ENCODE peak calls at places on chromosomes 5 and 9, in five cellular contexts. Y is fibroblast of mammary gland, N is hepatocyte, B is ovary, P is uterus. V is an unnamed sample.

GRCh38 chr5:95217351-95217750 is 67.5 kb downstream of the MCTP1 start:
- DNase-seq in Y (no peak), N (no peak), P (no peak), B (no peak), V (no peak)

GRCh38 chr9:18461496-18461895 is 12.5 kb upstream of the ADAMTSL1 start:
- DNase-seq in P (no peak), Y (no peak), N (no peak), B (no peak), V (no peak)

GRCh38 chr9:115035872-115036612 is 81.9 kb downstream of the TNC start:
- DNase-seq in N (peak; percentile 27), P (no peak), Y (peak; percentile 73), B (no peak), V (no peak)

GRCh38 chr5:122565331-122565730 is 209.5 kb upstream of the SNX2 start:
- DNase-seq in Y (no peak), B (no peak), P (no peak), N (peak; percentile 22), V (no peak)

GRCh38 chr5:88760512-88760911 is 122.5 kb downstream of the MEF2C start:
- DNase-seq in N (peak; percentile 7), Y (no peak), P (no peak), B (no peak), V (no peak)

GRCh38 chr5:14221768-14222167 is 78.6 kb downstream of the TRIO start:
- DNase-seq in N (no peak), P (no peak), B (no peak), Y (no peak), V (no peak)

GRCh38 chr5:30804739-30805313 is 388.7 kb upstream of the CDH6 start:
- DNase-seq in Y (no peak), N (peak; percentile 10), B (no peak), P (no peak), V (no peak)

GRCh38 chr5:125235995-125236394 is 489.6 kb upstream of the ZNF608 start:
- DNase-seq in P (no peak), N (no peak), B (no peak), Y (no peak), V (no peak)

GRCh38 chr5:13985736-13986418 is 41.4 kb upstream of the DNAH5 start:
- DNase-seq in N (no peak), P (no peak), B (no peak), Y (peak; percentile 90), V (no peak)

GRCh38 chr5:179343021-179343781 is 2.1 kb downstream of the ADAMTS2 start:
- DNase-seq in B (no peak), Y (no peak), P (no peak), N (no peak), V (no peak)

GRCh38 chr5:179345179-179345428 is 157 bp downstream of the ADAMTS2 start:
- DNase-seq in Y (no peak), N (no peak), P (no peak), B (no peak), V (no peak)

GRCh38 chr5:179345429-179346321 is at the start of gene ADAMTS2:
- DNase-seq in Y (peak; percentile 61), N (peak; percentile 77), P (peak; percentile 77), B (peak; percentile 79), V (no peak)

GRCh38 chr5:179343902-179344300 is 1.4 kb downstream of the ADAMTS2 start:
- DNase-seq in Y (peak; percentile 58), B (peak; percentile 52), P (no peak), N (peak; percentile 67), V (no peak)

DNA sequence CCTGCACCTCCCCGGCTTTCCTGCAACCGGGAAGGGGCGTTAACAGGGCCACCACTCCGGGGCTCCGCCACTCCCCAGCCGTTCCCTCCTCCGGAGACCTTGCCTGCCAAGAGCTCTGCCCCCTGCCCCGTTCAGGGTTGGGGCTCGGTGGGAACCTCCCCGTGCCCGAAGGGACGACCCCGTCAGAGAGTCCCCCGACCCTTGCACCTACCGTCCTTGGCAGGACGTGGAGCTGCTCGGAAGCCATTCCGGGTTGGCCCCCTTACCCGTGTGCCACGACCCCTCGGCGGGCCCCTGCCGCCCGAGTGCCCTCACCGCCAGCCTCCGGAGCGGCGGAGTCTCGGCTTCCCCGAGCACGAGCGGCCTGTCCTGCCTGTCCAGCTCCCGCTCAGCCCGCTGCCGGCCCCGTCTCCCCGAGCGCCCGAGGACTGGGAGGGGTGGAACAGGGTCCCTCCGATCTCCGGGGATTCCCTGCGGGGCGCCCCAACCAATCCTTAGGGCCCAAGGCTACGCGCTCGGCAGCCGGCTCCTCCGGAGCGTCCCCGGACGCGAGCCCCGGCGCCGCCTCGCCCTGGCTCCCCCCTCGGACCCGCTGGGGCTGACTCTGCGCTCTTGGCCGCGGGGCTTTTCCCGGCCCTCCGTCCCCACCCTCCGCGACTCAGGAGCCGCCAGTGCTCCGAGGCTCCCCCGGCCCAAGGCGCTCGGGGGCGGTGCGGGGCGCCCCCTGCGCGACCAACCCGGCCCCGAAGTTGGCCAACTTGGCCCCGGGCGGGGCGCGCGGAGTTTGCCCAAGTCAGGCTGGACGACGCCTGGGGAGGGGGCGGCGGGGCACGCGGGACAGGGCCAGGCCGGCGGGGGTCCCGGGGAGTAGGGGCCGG is 721 bp downstream of the ADAMTS2 start:
- DNase-seq in P (no peak), Y (peak; percentile 31), N (peak; percentile 33), B (peak; percentile 44), V (no peak)
- TF ChIP-seq CTCF in P (no peak), Y (no peak), N (no peak), B (no peak), V (peak; percentile 7)

DNA sequence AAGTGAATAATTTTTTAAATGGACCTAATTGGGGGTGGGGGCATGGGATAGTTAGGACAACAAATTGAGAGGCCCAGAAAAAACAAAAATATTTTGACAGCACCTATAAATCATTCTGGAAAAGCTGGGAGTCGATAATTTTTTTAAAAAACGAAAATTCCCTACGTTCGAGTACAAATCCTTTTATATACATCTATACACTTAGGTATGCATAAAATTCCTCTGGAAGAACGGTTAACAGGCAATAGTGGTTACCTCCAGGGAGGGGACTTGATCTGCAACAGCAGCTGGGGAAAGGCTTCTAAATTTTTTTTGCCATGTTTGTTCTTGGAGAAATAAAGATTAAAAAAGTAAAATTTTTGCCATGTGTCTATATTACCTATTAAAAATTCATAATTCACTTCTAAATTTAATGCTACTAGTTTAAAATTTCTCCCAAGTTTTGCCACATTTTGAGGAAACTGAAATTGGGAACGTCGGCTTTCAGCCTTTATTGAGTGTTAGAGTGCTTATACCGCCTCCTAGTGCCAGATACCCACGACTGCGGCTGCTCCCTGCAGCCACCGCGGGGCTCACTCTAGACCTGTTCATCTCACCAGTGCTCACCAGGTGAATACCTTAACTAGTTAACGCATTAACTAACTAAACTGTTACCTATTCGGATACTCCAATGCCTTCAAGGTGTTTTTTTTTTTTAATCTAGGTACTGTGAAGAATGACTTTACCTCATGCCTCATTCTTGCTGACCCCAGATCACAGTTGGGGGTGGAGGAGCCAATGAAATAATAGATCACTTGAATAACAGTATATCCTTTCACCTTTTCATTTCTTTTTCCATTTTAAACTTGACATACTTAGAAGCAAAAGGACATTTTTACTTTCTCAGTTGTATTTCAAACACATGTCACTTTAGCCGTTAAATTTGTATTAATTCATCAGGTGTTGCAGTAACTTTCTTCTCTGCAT is 1.8 kb upstream of the BHMT start:
- DNase-seq in Y (no peak), P (no peak), N (peak; percentile 34), B (no peak), V (no peak)
- TF ChIP-seq CTCF in Y (peak; percentile 49), P (no peak), N (peak; percentile 41), B (no peak), V (no peak)

GRCh38 chr9:16918920-16919319 is 48.5 kb upstream of the BNC2 start:
- DNase-seq in P (no peak), B (no peak), Y (no peak), N (no peak), V (no peak)
- TF ChIP-seq CTCF in P (no peak), B (no peak), Y (no peak), N (no peak), V (no peak)

DNA sequence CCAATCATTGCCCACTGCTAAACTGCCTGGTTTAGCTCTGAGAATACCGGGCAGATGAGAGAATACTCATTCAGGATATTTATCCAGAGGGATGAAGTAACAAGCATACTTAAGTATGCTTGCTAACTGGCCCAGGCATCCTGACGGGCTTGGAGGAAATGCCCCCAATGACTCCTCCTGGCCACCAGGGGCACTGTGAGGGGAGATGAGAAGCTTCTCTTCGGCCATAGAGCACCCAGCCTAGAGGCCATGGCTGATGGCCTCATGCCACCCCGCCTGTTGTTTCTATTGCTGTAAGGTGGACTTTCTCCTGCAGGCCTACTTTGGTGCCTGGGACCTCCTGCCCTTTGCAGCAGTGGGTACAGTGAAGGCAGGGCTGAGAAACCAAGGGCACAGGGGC is 134.5 kb upstream of the FSTL4 start:
- DNase-seq in Y (no peak), N (no peak), B (no peak), P (no peak), V (peak; percentile 50)
- TF ChIP-seq CTCF in Y (peak; percentile 11), N (no peak), B (no peak), P (no peak), V (no peak)

DNA sequence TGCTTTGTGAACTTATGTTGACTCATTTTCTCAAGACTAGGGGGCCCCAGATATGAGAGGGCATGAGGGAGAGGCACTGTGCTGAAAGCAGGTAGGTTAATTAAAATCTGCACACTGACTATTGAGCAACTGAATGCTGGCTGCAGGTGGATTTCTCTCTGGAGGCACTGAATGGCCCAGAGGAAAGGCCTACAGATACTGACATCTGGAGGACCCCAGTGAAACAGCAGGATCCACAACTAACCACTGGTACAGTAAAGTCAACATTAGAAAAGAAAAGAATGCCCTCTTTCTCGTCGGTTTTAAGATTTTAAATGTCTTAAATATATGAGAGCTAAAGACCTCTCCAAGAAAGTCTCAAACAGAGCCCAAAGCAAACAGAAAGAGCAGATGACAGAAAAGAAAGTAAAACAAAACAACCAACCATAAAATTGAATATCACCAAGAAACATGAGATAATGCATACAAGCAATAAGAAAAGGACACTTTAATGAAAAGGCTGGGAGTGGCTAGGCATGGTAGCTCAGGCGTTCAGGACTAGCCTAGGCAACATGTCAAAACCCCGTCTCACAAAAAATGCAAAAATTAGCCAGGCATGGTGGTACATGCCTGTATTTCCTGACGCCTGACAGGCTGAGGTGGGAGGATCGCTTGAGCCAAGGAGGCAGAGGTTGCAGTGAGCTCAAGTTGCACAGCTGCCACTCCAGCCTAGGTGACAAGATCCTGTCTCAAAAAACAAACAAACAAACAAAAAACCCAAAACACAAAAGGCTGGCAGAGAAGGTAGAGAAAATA is 43.3 kb downstream of the PUM3 start:
- DNase-seq in N (peak; percentile 47), Y (peak; percentile 17), B (no peak), P (no peak), V (no peak)
- TF ChIP-seq CTCF in N (peak; percentile 45), Y (peak; percentile 29), B (no peak), P (no peak), V (no peak)

DNA sequence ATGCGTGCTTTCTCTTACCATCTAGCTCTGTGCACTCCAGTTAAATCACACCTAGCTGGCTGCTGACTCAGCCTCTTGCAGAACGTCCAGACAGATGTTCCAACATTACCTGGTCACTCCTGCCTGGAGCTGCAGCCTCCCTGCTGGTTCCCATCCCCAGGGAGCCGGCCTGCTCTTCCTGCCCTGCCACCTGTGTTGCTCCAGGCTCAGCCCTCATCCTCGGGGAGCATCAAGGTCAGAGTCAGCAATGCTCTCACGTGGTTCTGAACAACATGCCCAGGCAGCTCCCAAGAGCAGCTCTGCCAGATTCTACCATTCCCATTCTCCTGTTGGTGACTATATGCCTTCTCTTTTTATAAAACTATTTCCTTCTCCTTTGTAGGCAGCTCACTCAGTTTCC is 81.3 kb downstream of the GADD45G start:
- DNase-seq in Y (no peak), P (no peak), B (no peak), N (peak; percentile 54), V (no peak)
- TF ChIP-seq CTCF in Y (no peak), P (no peak), B (no peak), N (no peak), V (no peak)